ENCODE peak calls at places on chromosomes 3 and 15, in nine cellular contexts. One of them, this sample, is unnamed.

GRCh38 chr3:120167488-120167887 is 73.2 kb upstream of the GSK3B start:
- DNase-seq in ovary: no peak
- DNase-seq in stromal cell of bone marrow: no peak
- DNase-seq in lung microvascular endothelial cell: no peak
- DNase-seq in left cardiac atrium: no peak
- DNase-seq in NCI-H2171: no peak
- DNase-seq in stimulated activated CD8-positive, alpha-beta memory T cell treated with anti-CD3 and anti-CD28 coated beads, Interleukin-2, amount 100 ng/mL, for 1 hour: no peak
- DNase-seq in AML-193: no peak
- DNase-seq in left colon: no peak
- DNase-seq in this sample: no peak

GRCh38 chr3:79822076-79822475 is 54.3 kb upstream of the ROBO1 start:
- DNase-seq in ovary: no peak
- DNase-seq in stromal cell of bone marrow: no peak
- DNase-seq in lung microvascular endothelial cell: no peak
- DNase-seq in left cardiac atrium: no peak
- DNase-seq in NCI-H2171: no peak
- DNase-seq in stimulated activated CD8-positive, alpha-beta memory T cell treated with anti-CD3 and anti-CD28 coated beads, Interleukin-2, amount 100 ng/mL, for 1 hour: no peak
- DNase-seq in AML-193: no peak
- DNase-seq in left colon: no peak
- DNase-seq in this sample: no peak

GRCh38 chr3:49761661-49762060 is 24.7 kb downstream of the IP6K1 start:
- DNase-seq in ovary: no peak
- DNase-seq in stromal cell of bone marrow: no peak
- DNase-seq in lung microvascular endothelial cell: no peak
- DNase-seq in left cardiac atrium: no peak
- DNase-seq in NCI-H2171: no peak
- DNase-seq in stimulated activated CD8-positive, alpha-beta memory T cell treated with anti-CD3 and anti-CD28 coated beads, Interleukin-2, amount 100 ng/mL, for 1 hour: no peak
- DNase-seq in AML-193: peak
- DNase-seq in left colon: no peak
- DNase-seq in this sample: no peak

GRCh38 chr3:175107231-175107630 is 248.1 kb downstream of the NAALADL2 start:
- DNase-seq in ovary: no peak
- DNase-seq in stromal cell of bone marrow: no peak
- DNase-seq in lung microvascular endothelial cell: no peak
- DNase-seq in left cardiac atrium: no peak
- DNase-seq in NCI-H2171: no peak
- DNase-seq in stimulated activated CD8-positive, alpha-beta memory T cell treated with anti-CD3 and anti-CD28 coated beads, Interleukin-2, amount 100 ng/mL, for 1 hour: no peak
- DNase-seq in AML-193: no peak
- DNase-seq in left colon: no peak
- DNase-seq in this sample: no peak

GRCh38 chr3:114745322-114746240 is 401.5 kb downstream of the ZBTB20 start:
- DNase-seq in ovary: no peak
- DNase-seq in stromal cell of bone marrow: peak
- DNase-seq in lung microvascular endothelial cell: peak
- DNase-seq in left cardiac atrium: no peak
- DNase-seq in NCI-H2171: no peak
- DNase-seq in stimulated activated CD8-positive, alpha-beta memory T cell treated with anti-CD3 and anti-CD28 coated beads, Interleukin-2, amount 100 ng/mL, for 1 hour: no peak
- DNase-seq in AML-193: no peak
- DNase-seq in left colon: no peak
- DNase-seq in this sample: no peak

GRCh38 chr15:55221090-55222011 is 24.6 kb upstream of the RSL24D1 start:
- DNase-seq in ovary: no peak
- DNase-seq in stromal cell of bone marrow: peak
- DNase-seq in lung microvascular endothelial cell: peak
- DNase-seq in left cardiac atrium: no peak
- DNase-seq in NCI-H2171: no peak
- DNase-seq in stimulated activated CD8-positive, alpha-beta memory T cell treated with anti-CD3 and anti-CD28 coated beads, Interleukin-2, amount 100 ng/mL, for 1 hour: peak
- DNase-seq in AML-193: peak
- DNase-seq in left colon: no peak
- DNase-seq in this sample: no peak

GRCh38 chr15:29805043-29805707 is 17.1 kb downstream of the TJP1 start:
- DNase-seq in ovary: no peak
- DNase-seq in stromal cell of bone marrow: peak
- DNase-seq in lung microvascular endothelial cell: peak
- DNase-seq in left cardiac atrium: no peak
- DNase-seq in NCI-H2171: no peak
- DNase-seq in stimulated activated CD8-positive, alpha-beta memory T cell treated with anti-CD3 and anti-CD28 coated beads, Interleukin-2, amount 100 ng/mL, for 1 hour: no peak
- DNase-seq in AML-193: no peak
- DNase-seq in left colon: no peak
- DNase-seq in this sample: no peak

GRCh38 chr15:82093774-82094211 is 48.0 kb upstream of the MEX3B start:
- DNase-seq in ovary: no peak
- DNase-seq in stromal cell of bone marrow: no peak
- DNase-seq in lung microvascular endothelial cell: peak
- DNase-seq in left cardiac atrium: no peak
- DNase-seq in NCI-H2171: no peak
- DNase-seq in stimulated activated CD8-positive, alpha-beta memory T cell treated with anti-CD3 and anti-CD28 coated beads, Interleukin-2, amount 100 ng/mL, for 1 hour: no peak
- DNase-seq in AML-193: no peak
- DNase-seq in left colon: no peak
- DNase-seq in this sample: no peak

GRCh38 chr3:134194247-134194646 is 56.4 kb downstream of the RYK start:
- DNase-seq in ovary: no peak
- DNase-seq in stromal cell of bone marrow: no peak
- DNase-seq in lung microvascular endothelial cell: peak
- DNase-seq in left cardiac atrium: no peak
- DNase-seq in NCI-H2171: no peak
- DNase-seq in stimulated activated CD8-positive, alpha-beta memory T cell treated with anti-CD3 and anti-CD28 coated beads, Interleukin-2, amount 100 ng/mL, for 1 hour: no peak
- DNase-seq in AML-193: no peak
- DNase-seq in left colon: no peak
- DNase-seq in this sample: no peak

GRCh38 chr3:196471551-196471950 is 32.0 kb downstream of the RNF168 start:
- DNase-seq in ovary: no peak
- DNase-seq in stromal cell of bone marrow: no peak
- DNase-seq in lung microvascular endothelial cell: no peak
- DNase-seq in left cardiac atrium: no peak
- DNase-seq in NCI-H2171: no peak
- DNase-seq in stimulated activated CD8-positive, alpha-beta memory T cell treated with anti-CD3 and anti-CD28 coated beads, Interleukin-2, amount 100 ng/mL, for 1 hour: no peak
- DNase-seq in AML-193: no peak
- DNase-seq in left colon: no peak
- DNase-seq in this sample: no peak

GRCh38 chr3:189710620-189711388 is 79.6 kb downstream of the TP63 start:
- DNase-seq in ovary: peak
- DNase-seq in stromal cell of bone marrow: peak
- DNase-seq in lung microvascular endothelial cell: peak
- DNase-seq in left cardiac atrium: peak
- DNase-seq in NCI-H2171: peak
- DNase-seq in stimulated activated CD8-positive, alpha-beta memory T cell treated with anti-CD3 and anti-CD28 coated beads, Interleukin-2, amount 100 ng/mL, for 1 hour: no peak
- DNase-seq in AML-193: no peak
- DNase-seq in left colon: peak
- DNase-seq in this sample: no peak